ENCODE peak calls at places on chromosome 6, in four cellular contexts. I is adrenal gland, F is uterus, U is right atrium auricular region. O is an unnamed sample.
A peak's percentile ranks its signal among the peaks of the same experiment; 100 is the strongest.

GRCh38 chr6:113825776-113826175 is 31.4 kb upstream of the MARCKS start:
- DNase-seq in I (peak; percentile 47), F (peak; percentile 80), U (no peak), O (no peak)

GRCh38 chr6:52416629-52417151 is 3.5 kb upstream of the EFHC1 start:
- DNase-seq in I (peak; percentile 25), F (no peak), U (no peak), O (no peak)

GRCh38 chr6:6580225-6580870 is 8.2 kb upstream of the LY86 start:
- DNase-seq in I (no peak), F (no peak), U (no peak), O (no peak)

GRCh38 chr6:25993038-25993684 is 30.6 kb downstream of the TRIM38 start:
- DNase-seq in I (peak; percentile 20), F (no peak), U (no peak), O (no peak)

GRCh38 chr6:170186909-170187668 is 103.8 kb downstream of the DLL1 start:
- DNase-seq in I (no peak), F (no peak), U (no peak), O (no peak)

GRCh38 chr6:116059713-116060571 is 749 bp downstream of the FRK start:
- DNase-seq in I (no peak), F (no peak), U (no peak), O (no peak)

GRCh38 chr6:79607000-79607399 is 24.1 kb upstream of the SH3BGRL2 start:
- DNase-seq in I (no peak), F (no peak), U (no peak), O (no peak)

GRCh38 chr6:92840246-92840930 is 579.0 kb downstream of the EPHA7 start:
- DNase-seq in I (no peak), F (no peak), U (no peak), O (no peak)

GRCh38 chr6:132357120-132357519 is 44.2 kb downstream of the MOXD1 start:
- DNase-seq in I (no peak), F (no peak), U (no peak), O (no peak)

GRCh38 chr6:54891536-54891935 is 45.0 kb downstream of the FAM83B start:
- DNase-seq in I (no peak), F (no peak), U (no peak), O (no peak)

GRCh38 chr6:72966628-72967280 is 258.5 kb downstream of the KHDC1L start:
- DNase-seq in I (no peak), F (no peak), U (no peak), O (no peak)

GRCh38 chr6:14965340-14966102 is 280.3 kb upstream of the JARID2 start:
- DNase-seq in I (no peak), F (no peak), U (no peak), O (no peak)

GRCh38 chr6:39882567-39882953 is 51.7 kb downstream of the MOCS1 start:
- DNase-seq in I (peak; percentile 34), F (no peak), U (peak; percentile 68), O (no peak)

GRCh38 chr6:138343112-138343511 is 34.6 kb upstream of the SMIM28 start:
- DNase-seq in I (no peak), F (no peak), U (no peak), O (no peak)

GRCh38 chr6:129667621-129668020 is 42.4 kb downstream of the ARHGAP18 start:
- DNase-seq in I (peak; percentile 87), F (no peak), U (no peak), O (no peak)

GRCh38 chr6:43933111-43933885 is 163.3 kb downstream of the VEGFA start:
- DNase-seq in I (no peak), F (peak; percentile 35), U (no peak), O (no peak)

GRCh38 chr6:94130458-94130857 is 711.1 kb upstream of the EPHA7 start:
- DNase-seq in I (no peak), F (no peak), U (no peak), O (no peak)

GRCh38 chr6:128464790-128465189 is 55.6 kb downstream of the PTPRK start:
- DNase-seq in I (no peak), F (no peak), U (no peak), O (no peak)

GRCh38 chr6:73418081-73418741 is 23.6 kb downstream of the DDX43 start:
- DNase-seq in I (no peak), F (no peak), U (no peak), O (no peak)

GRCh38 chr6:19759117-19759880 is 77.9 kb upstream of the ID4 start:
- DNase-seq in I (no peak), F (no peak), U (no peak), O (no peak)

GRCh38 chr6:167153523-167153959 is 4.2 kb downstream of the GPR31 start:
- DNase-seq in I (peak; percentile 21), F (no peak), U (no peak), O (no peak)

GRCh38 chr6:111096246-111096645 is 8.9 kb downstream of the SLC16A10 start:
- DNase-seq in I (no peak), F (no peak), U (no peak), O (no peak)

GRCh38 chr6:96657344-96657743 is 94.4 kb downstream of the FHL5 start:
- DNase-seq in I (no peak), F (no peak), U (no peak), O (no peak)
- H3K27ac ChIP-seq in I (no peak overlapping the region), F (no peak overlapping the region), U (no peak overlapping the region), O (no peak overlapping the region)

GRCh38 chr6:152351742-152352141 is 285.4 kb downstream of the SYNE1 start:
- DNase-seq in I (no peak), F (no peak), U (no peak), O (no peak)
- H3K27ac ChIP-seq in I (no peak overlapping the region), F (no peak overlapping the region), U (peak overlapping the region; percentile 71), O (no peak overlapping the region)

DNA sequence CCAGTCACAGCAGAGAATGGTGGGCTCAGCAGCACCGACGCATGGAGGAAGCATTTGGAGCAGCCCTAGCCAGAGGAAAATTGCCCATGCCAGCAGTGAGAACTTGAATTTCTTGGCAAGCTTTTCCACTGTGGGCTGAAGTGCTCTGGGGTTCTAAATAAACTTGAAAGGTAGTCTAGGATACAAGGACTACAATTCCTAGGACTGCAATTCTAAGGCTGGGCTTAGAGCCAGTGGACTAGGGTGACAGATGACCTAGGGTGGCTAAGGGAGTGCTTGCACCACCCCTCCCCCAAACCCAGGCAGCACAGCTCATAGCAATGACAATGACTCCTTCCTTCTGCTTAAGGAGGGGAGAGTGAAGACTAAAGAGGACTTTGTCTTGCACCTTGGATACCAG is 122.3 kb downstream of the THBS2 start:
- DNase-seq in I (no peak), F (no peak), U (no peak), O (peak; percentile 9)
- H3K27ac ChIP-seq in I (no peak overlapping the region), F (no peak overlapping the region), U (no peak overlapping the region), O (no peak overlapping the region)

GRCh38 chr6:33590531-33591198 is 10.6 kb upstream of the BAK1 start:
- DNase-seq in I (no peak), F (no peak), U (no peak), O (no peak)
- H3K27ac ChIP-seq in I (peak overlapping the region; percentile 93), F (peak overlapping the region; percentile 58), U (peak overlapping the region; percentile 78), O (peak overlapping the region; percentile 80)

DNA sequence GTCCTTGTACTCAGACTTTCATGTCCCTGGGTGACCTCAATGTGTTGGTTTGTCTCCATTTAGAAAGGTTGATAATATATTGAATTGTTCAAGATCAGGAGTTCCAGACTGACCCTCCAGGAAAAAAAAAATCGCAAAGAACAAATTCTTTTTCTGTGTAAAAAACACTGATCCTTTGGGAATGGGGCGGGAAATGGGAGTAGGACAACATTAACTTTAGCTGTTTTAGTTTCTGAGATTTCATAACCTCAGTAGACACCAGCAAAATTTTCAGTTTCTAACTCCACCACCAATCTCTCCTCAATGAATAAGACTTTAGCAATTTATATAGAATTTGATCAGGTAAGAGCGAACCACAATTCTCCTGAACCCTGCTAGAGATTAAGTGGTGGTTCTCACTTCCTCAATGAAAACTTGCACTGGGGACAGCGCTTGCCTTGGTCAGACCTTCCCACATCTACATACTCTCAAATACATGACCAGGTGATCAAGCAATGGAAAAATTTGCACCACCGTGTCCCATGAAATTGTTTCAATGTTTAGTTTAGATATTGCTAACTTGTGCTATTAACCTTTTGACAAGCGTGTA is 231.2 kb upstream of the PLN start:
- DNase-seq in I (no peak), F (no peak), U (no peak), O (no peak)
- H3K27ac ChIP-seq in I (no peak overlapping the region), F (peak overlapping the region; percentile 88), U (peak overlapping the region; percentile 86), O (peak overlapping the region; percentile 8)

GRCh38 chr6:158703840-158704822 is 54.3 kb downstream of the SYTL3 start:
- DNase-seq in I (peak; percentile 82), F (peak; percentile 82), U (peak; percentile 84), O (peak; percentile 41)
- H3K27ac ChIP-seq in I (peak overlapping the region; percentile 66), F (peak overlapping the region; percentile 45), U (peak overlapping the region; percentile 77), O (no peak overlapping the region)

DNA sequence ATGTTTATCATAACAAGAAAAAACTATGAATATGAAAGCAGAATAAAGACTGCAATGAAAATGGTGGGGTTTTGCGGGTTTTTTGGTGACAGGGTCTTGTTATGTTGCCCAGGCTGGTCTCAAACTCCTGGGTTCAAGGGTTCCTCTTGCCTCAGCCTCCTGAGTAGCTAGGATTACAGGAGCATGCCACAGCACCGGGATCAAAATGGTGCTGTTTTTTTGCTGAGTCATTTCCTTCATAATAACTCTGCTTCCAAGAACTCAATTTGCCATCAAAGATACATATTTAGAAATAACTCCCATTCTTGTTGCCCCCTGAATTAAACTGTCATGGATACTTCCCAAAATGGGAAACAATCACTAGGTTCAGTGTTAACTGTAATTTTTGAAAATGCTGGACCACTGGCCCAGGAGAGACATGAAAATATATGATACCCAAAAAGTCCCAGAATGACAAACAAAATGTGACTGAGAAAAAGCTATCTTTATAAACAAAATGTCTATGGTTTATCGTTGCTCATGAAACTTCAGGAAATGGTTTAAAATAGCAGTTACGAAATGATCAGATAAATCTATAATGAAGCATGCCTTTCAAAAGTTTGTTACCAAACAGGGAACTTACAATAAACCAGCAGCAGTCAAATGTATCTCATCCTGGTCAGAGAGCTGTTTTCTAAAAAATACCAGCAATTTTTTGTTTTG is 32.1 kb downstream of the ILRUN start:
- DNase-seq in I (no peak), F (no peak), U (no peak), O (no peak)
- H3K27ac ChIP-seq in I (peak overlapping the region; percentile 69), F (peak overlapping the region; percentile 55), U (peak overlapping the region; percentile 21), O (no peak overlapping the region)